ENCODE peak calls at places on chromosomes 16 and 17, in six cellular contexts. G is GM12878, F is GM23338, Z is H1, Q is K562, E is HepG2. T is an unnamed sample.
A peak's percentile ranks its signal among the peaks of the same experiment; 100 is the strongest.

GRCh38 chr17:1783834-1784611 is 22.2 kb downstream of the SERPINF1 start:
- DNase-seq in G (no peak), F (peak; percentile 55), Z (no peak), Q (peak; percentile 56), E (peak; percentile 67), T (no peak)

GRCh38 chr16:63067141-63067540 is 1030.9 kb upstream of the CDH8 start:
- DNase-seq in G (no peak), F (peak; percentile 9), Z (no peak), Q (no peak), E (no peak), T (no peak)

GRCh38 chr17:80892900-80893603 is 98.6 kb upstream of the CHMP6 start:
- DNase-seq in G (no peak), F (no peak), Z (no peak), Q (no peak), E (no peak), T (no peak)

GRCh38 chr16:29898786-29899515 is 399 bp downstream of the SEZ6L2 start:
- DNase-seq in G (no peak), F (peak; percentile 86), Z (no peak), Q (no peak), E (no peak), T (peak; percentile 83)

GRCh38 chr17:3894927-3895343 is 2.1 kb upstream of the CAMKK1 start:
- DNase-seq in G (no peak), F (no peak), Z (no peak), Q (no peak), E (no peak), T (no peak)

GRCh38 chr16:21666772-21667171 is 3.0 kb downstream of the OTOA start:
- DNase-seq in G (no peak), F (peak; percentile 19), Z (no peak), Q (no peak), E (peak; percentile 75), T (no peak)

GRCh38 chr16:777826-778225 is 10.4 kb downstream of the RPUSD1 start:
- DNase-seq in G (no peak), F (no peak), Z (no peak), Q (no peak), E (no peak), T (no peak)

GRCh38 chr17:28038802-28039600 is 3.5 kb upstream of the NLK start:
- DNase-seq in G (no peak), F (no peak), Z (no peak), Q (no peak), E (no peak), T (no peak)

GRCh38 chr17:39745335-39746144 is 7.8 kb downstream of the GRB7 start:
- DNase-seq in G (no peak), F (no peak), Z (no peak), Q (no peak), E (no peak), T (no peak)

GRCh38 chr17:8161289-8162231 is 1.2 kb downstream of the VAMP2 start:
- DNase-seq in G (no peak), F (no peak), Z (no peak), Q (no peak), E (no peak), T (no peak)

GRCh38 chr17:17062356-17062755 is 20.1 kb downstream of the MPRIP start:
- DNase-seq in G (no peak), F (no peak), Z (no peak), Q (no peak), E (no peak), T (no peak)

GRCh38 chr16:521381-522210 is 5.9 kb upstream of the CAPN15 start:
- DNase-seq in G (no peak), F (peak; percentile 91), Z (no peak), Q (no peak), E (no peak), T (peak; percentile 89)

GRCh38 chr16:88382491-88383400 is at the start of gene ZNF469:
- DNase-seq in G (no peak), F (peak; percentile 57), Z (no peak), Q (no peak), E (no peak), T (peak; percentile 30)

GRCh38 chr17:5325851-5326250 is 43.8 kb downstream of the RABEP1 start:
- DNase-seq in G (no peak), F (no peak), Z (no peak), Q (no peak), E (no peak), T (no peak)

GRCh38 chr17:79982986-79983385 is 52.7 kb downstream of the TBC1D16 start:
- DNase-seq in G (no peak), F (no peak), Z (no peak), Q (no peak), E (no peak), T (peak; percentile 8)

GRCh38 chr17:35890774-35891155 is 10.6 kb upstream of the CCL5 start:
- DNase-seq in G (no peak), F (peak; percentile 24), Z (no peak), Q (no peak), E (no peak), T (no peak)

GRCh38 chr17:8057691-8058114 is 18.8 kb downstream of the ALOX15B start:
- DNase-seq in G (peak; percentile 45), F (peak; percentile 93), Z (no peak), Q (peak; percentile 71), E (peak; percentile 75), T (peak; percentile 47)

GRCh38 chr16:23509763-23510153 is 536 bp downstream of the GGA2 start:
- DNase-seq in G (no peak), F (peak; percentile 50), Z (no peak), Q (peak; percentile 47), E (no peak), T (peak; percentile 22)

GRCh38 chr17:17817552-17817947 is 19.2 kb downstream of the SREBF1 start:
- DNase-seq in G (no peak), F (no peak), Z (no peak), Q (no peak), E (no peak), T (no peak)

GRCh38 chr16:3007059-3007956 is 5.4 kb upstream of the CLDN9 start:
- DNase-seq in G (no peak), F (peak; percentile 86), Z (no peak), Q (peak; percentile 69), E (no peak), T (no peak)

GRCh38 chr17:39852239-39852638 is 11.9 kb downstream of the IKZF3 start:
- DNase-seq in G (no peak), F (no peak), Z (no peak), Q (peak; percentile 26), E (no peak), T (no peak)

GRCh38 chr17:58082341-58082869 is 814 bp upstream of the DYNLL2 start:
- DNase-seq in G (no peak), F (no peak), Z (no peak), Q (no peak), E (no peak), T (peak; percentile 37)

GRCh38 chr17:58085039-58085715 is 2.0 kb downstream of the DYNLL2 start:
- DNase-seq in G (no peak), F (no peak), Z (no peak), Q (no peak), E (no peak), T (no peak)

GRCh38 chr17:58083491-58084316 is 485 bp downstream of the DYNLL2 start:
- DNase-seq in G (no peak), F (peak; percentile 37), Z (no peak), Q (peak; percentile 81), E (peak; percentile 32), T (no peak)

GRCh38 chr17:58082870-58083490 is at the start of gene DYNLL2:
- DNase-seq in G (peak; percentile 25), F (peak; percentile 99), Z (peak; percentile 84), Q (peak; percentile 97), E (peak; percentile 85), T (peak; percentile 97)

DNA sequence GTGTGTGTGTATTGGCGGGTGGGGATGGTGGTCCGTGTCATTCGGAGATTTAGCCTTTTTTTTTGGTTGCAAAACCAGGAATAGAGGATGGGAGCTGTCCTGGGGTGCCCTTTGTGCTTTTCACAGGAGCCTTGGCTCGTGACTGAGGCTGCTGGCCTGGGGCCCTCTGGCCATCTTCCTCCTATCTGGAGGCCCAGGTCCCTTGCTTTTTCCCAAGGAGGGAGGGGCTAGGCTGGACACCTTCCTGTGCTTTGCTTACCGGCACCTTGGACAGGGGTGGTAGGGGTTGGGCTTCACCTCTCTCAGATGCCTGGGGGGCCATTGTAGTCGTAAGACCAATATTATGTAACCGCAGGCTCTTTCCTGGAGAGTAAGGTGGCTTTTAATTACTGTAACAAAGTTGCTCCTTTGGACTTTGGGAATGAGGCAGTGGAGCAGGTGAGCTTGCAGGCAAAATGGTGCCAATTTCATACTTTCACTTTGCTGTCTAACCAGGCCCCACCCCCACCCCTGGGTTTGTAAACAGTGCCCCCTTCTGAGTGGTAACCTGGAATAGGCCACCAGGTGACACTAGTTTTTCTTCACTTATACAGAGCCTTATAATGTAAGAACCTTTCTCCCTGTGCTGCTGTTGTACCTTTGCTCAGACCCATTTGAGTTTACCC is 1.2 kb downstream of the DYNLL2 start:
- DNase-seq in G (peak; percentile 19), F (peak; percentile 72), Z (no peak), Q (peak; percentile 57), E (peak; percentile 75), T (peak; percentile 50)
- TF ChIP-seq CTCF in G (peak; percentile 59), F (peak; percentile 55), Z (peak; percentile 5), Q (peak; percentile 66), E (peak; percentile 56), T (no peak)

GRCh38 chr16:7919782-7920181 is 587.1 kb downstream of the RBFOX1 start:
- DNase-seq in G (no peak), F (no peak), Z (no peak), Q (no peak), E (no peak), T (no peak)

GRCh38 chr16:7921360-7921759 is 588.7 kb downstream of the RBFOX1 start:
- DNase-seq in G (no peak), F (peak; percentile 30), Z (peak; percentile 9), Q (no peak), E (no peak), T (no peak)
- TF ChIP-seq CREB1 in G (no peak), F (no peak), Z (no peak), Q (no peak), E (no peak), T (no peak)

GRCh38 chr17:75012320-75013076 is at the start of gene MRPL58:
- DNase-seq in G (peak; percentile 60), F (peak; percentile 97), Z (peak; percentile 80), Q (peak; percentile 89), E (peak; percentile 88), T (peak; percentile 94)
- TF ChIP-seq CTCF in G (peak; percentile 22), F (peak; percentile 30), Z (no peak), Q (peak; percentile 51), E (peak; percentile 74), T (no peak)

GRCh38 chr16:67562918-67563707 is 787 bp downstream of the CTCF start:
- DNase-seq in G (no peak), F (peak; percentile 74), Z (no peak), Q (peak; percentile 59), E (peak; percentile 40), T (peak; percentile 75)

GRCh38 chr16:67561824-67562525 is 351 bp upstream of the CTCF start:
- DNase-seq in G (peak; percentile 89), F (peak; percentile 97), Z (peak; percentile 72), Q (peak; percentile 98), E (peak; percentile 97), T (peak; percentile 94)

GRCh38 chr16:67561501-67561823 is 864 bp upstream of the CTCF start:
- DNase-seq in G (no peak), F (peak; percentile 19), Z (no peak), Q (peak; percentile 12), E (no peak), T (no peak)

GRCh38 chr16:67563708-67564468 is 1.6 kb downstream of the CTCF start:
- DNase-seq in G (no peak), F (peak; percentile 48), Z (no peak), Q (no peak), E (peak; percentile 58), T (no peak)

DNA sequence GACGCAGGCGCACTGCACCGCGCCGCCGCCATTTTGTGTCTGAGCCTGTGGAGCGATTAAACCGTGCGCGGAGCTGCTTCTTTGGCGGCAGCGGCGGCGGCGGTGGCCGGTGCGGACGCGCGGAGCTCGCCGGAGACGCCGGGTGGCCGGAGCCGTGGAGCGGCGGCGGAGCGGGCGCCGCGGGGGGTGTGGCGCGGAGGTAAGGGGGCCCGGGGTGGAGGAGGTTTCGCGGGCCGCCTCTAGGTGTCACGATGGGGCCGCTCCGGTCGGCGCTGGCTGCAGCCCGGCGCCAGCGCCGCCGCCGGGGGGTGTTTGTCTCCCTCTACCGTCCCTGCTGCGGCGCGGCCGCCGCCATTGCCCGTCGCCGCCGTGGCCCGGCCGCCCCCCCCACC is at the start of gene CTCF:
- DNase-seq in G (no peak), F (peak; percentile 87), Z (no peak), Q (peak; percentile 84), E (peak; percentile 70), T (peak; percentile 75)
- TF ChIP-seq CREB1 in G (no peak), F (no peak), Z (no peak), Q (no peak), E (no peak), T (no peak)

T was measured in WTC11.